ENCODE peak calls at places on chromosomes 2 and 18, in five cellular contexts. L, Z, F, S and H are unnamed samples.

GRCh38 chr18:21163647-21164625 is 52.3 kb upstream of the ROCK1 start:
- DNase-seq in L (peak; percentile 93), F (no peak), S (no peak), Z (no peak), H (peak; percentile 86)

GRCh38 chr2:195566201-195566600 is 90.8 kb upstream of the SLC39A10 start:
- DNase-seq in S (no peak), L (no peak), F (no peak), Z (no peak), H (no peak)

GRCh38 chr18:11852048-11852341 is 782 bp downstream of the CHMP1B start:
- DNase-seq in S (no peak), F (no peak), L (no peak), Z (no peak), H (no peak)

GRCh38 chr2:70960833-70961647 is 17.4 kb upstream of the ANKRD53 start:
- DNase-seq in L (no peak), Z (peak; percentile 72), F (peak; percentile 69), S (no peak), H (no peak)

GRCh38 chr18:78731423-78732032 is 248.1 kb upstream of the SALL3 start:
- DNase-seq in F (no peak), Z (peak; percentile 20), S (no peak), L (no peak), H (no peak)

GRCh38 chr2:3404495-3404894 is 25.0 kb downstream of the TRAPPC12 start:
- DNase-seq in Z (no peak), F (no peak), S (no peak), L (no peak), H (no peak)

GRCh38 chr2:220580113-220580512 is 952.7 kb downstream of the SLC4A3 start:
- DNase-seq in Z (no peak), S (no peak), L (no peak), F (no peak), H (no peak)

GRCh38 chr18:22703883-22704626 is 229.1 kb upstream of the RBBP8 start:
- DNase-seq in L (peak; percentile 40), Z (no peak), S (peak; percentile 49), F (peak; percentile 27), H (peak; percentile 57)

GRCh38 chr2:146982393-146982846 is 862.4 kb upstream of the ACVR2A start:
- DNase-seq in S (no peak), F (no peak), L (peak; percentile 69), Z (no peak), H (peak; percentile 91)

GRCh38 chr2:64404002-64404731 is 49.8 kb upstream of the LGALSL start:
- DNase-seq in S (peak; percentile 92), F (no peak), Z (peak; percentile 91), L (peak; percentile 35), H (peak; percentile 84)

DNA sequence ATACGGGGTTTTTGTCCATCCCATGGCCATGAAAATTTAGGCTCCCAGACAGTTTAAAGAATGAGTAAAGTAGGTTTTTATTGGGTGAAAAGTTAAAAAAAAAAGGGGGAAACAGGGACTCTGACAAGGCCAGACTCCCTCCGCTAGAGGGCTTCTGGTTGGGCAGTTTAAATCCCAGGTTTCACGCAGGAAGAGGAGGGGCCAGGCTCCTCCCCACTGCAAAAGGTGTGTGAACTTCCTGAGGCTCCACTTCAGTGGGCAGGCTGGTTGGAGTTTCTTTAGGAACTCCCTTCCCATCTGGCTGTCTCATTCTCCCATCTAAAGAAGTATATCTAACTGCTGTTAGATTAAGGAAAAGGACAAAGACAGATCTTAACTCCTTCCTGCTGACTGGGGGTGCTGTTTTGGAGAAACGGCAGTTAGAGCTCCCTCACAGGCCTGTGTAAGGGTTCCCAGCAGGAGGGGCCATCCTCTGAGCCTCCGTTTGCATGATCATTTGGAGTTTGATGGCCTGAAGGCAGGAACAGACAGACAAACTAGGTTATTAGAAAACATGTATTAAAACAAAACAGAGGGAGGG is 1160.7 kb downstream of the CNTNAP5 start:
- DNase-seq in Z (peak; percentile 55), S (no peak), F (no peak), L (no peak), H (no peak)
- H4K8ac ChIP-seq in Z (no peak overlapping the region), S (no peak overlapping the region), F (no peak overlapping the region), L (no peak overlapping the region), H (no peak overlapping the region)

GRCh38 chr2:143175435-143175834 is 46.2 kb downstream of the ARHGAP15 start:
- DNase-seq in S (no peak), L (no peak), Z (no peak), F (no peak), H (no peak)
- H4K91ac ChIP-seq in S (no peak overlapping the region), L (no peak overlapping the region), Z (no peak overlapping the region), F (no peak overlapping the region), H (no peak overlapping the region)

DNA sequence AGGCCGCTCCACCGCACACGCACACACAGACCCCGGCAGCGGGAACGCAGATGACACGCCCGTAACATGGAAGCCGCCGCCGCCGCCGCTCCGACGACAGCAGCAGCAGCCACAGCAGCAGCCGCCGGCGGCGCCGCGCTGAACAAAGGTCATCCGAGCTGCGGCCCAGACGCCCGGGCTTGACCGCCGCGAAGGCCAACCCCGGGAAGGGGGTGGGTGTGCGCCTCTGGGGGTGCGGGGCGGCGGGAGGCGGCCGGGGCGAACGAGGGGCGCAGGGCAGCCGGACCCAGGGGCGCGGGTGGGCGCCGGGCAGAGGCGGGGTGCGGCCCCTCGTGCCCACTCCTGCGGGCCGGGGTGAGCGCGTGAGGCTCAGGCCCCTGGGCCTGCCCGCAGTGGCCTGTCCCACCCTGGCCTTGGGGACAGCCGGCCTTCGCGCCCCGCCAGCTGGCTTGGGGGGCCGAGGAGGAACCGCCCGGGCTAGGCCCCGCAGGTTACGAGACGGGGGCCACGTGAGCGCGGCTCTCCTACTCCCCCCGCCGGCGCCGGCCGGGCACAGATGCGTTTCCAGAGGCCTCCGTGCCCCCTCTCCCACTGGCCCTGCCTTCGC is 1.0 kb upstream of the ZNF532 start:
- DNase-seq in Z (no peak), F (peak; percentile 60), L (peak; percentile 30), S (peak; percentile 60), H (peak; percentile 64)
- H4K8ac ChIP-seq in Z (no peak overlapping the region), F (peak overlapping the region; percentile 99), L (peak overlapping the region; percentile 67), S (peak overlapping the region; percentile 66), H (peak overlapping the region; percentile 99)

DNA sequence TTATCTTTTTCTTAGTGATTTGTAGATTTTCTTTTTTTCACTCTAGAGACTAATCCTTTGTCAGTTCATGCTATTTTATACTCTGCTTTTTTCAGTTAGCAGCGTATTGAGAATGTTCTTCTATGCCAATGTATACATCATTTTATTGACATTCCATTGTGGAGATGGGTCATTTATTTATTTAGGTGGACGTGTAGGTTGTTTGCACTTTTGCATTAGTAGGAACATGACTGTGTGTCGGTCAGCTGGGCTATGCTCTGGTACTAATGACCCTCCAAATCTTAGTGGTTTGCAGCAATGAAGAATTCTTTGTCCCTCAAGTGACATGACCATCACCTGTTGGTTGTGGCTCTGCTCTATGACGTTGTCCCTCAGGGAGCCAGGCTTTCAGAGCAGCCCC is 33.6 kb downstream of the HPCAL1 start:
- DNase-seq in S (no peak), F (no peak), L (no peak), Z (no peak), H (no peak)
- H4K91ac ChIP-seq in S (no peak overlapping the region), F (no peak overlapping the region), L (no peak overlapping the region), Z (no peak overlapping the region), H (no peak overlapping the region)

GRCh38 chr2:130756041-130756720 is 841 bp downstream of the AMER3 start:
- DNase-seq in Z (peak; percentile 69), F (no peak), L (no peak), S (peak; percentile 73), H (no peak)
- H4K8ac ChIP-seq in Z (no peak overlapping the region), F (no peak overlapping the region), L (no peak overlapping the region), S (no peak overlapping the region), H (no peak overlapping the region)

DNA sequence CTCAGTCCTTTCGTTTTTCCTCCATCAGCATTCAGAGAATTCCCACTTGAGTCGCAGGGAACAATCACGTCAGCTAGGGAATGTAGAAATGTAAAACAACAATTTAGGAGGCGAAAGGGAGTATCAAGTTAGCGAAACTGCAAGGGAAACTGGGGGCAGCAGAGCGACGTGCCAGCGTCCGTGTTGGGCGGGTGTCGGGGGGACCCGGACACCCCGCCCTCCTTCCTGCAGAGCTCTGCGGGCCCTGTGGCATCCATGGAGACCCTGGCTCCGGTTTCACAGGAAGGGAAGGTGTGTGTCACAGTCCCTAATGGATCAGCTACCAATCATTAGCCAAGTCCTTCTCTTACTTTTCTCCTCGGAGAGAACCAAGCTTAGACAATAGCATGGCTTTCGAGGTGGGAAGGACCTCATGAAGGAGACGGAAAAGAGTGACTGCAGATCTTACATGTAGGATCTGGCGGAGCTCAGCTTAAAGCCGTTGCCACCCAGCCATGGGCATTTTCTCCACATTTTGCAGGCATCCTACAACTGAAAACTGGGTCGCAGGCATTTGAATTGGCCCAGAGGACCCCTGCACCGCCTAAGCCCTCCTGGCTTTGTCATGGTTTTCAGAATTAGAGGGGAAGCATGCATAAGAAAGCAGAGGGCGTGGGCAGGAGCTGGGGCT is 33.7 kb downstream of the SOX11 start:
- DNase-seq in Z (peak; percentile 95), L (no peak), S (peak; percentile 91), F (no peak), H (peak; percentile 12)
- H4K91ac ChIP-seq in Z (no peak overlapping the region), L (no peak overlapping the region), S (no peak overlapping the region), F (no peak overlapping the region), H (no peak overlapping the region)

DNA sequence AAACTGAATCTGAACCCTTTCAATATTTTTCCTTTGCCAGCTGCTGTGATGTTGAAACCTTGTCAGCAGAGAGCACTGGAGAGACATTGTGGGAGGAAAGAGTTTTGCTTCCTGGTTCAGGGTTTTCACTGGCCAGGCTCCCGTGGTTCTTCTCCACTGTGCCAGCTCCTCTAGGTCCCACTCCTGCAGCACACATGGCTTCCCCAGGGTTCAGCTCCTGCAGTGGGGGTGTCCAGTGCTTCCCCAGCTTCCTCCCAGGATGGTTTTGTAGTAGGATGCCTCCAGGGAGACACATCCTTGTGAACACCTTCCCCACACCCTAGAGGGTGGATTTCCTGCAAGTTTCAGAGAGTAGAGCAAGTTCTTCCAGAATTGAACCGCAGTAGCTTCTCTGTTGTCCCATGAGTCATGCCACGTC is 24.0 kb upstream of the SULT1C3 start:
- DNase-seq in F (no peak), S (no peak), L (peak; percentile 51), Z (peak; percentile 38), H (peak; percentile 44)
- H4K8ac ChIP-seq in F (peak overlapping the region; percentile 78), S (peak overlapping the region; percentile 76), L (peak overlapping the region; percentile 51), Z (no peak overlapping the region), H (no peak overlapping the region)

GRCh38 chr2:174586418-174586817 is 11.2 kb downstream of the WIPF1 start:
- DNase-seq in L (no peak), Z (no peak), F (no peak), S (no peak), H (no peak)
- H4K91ac ChIP-seq in L (no peak overlapping the region), Z (no peak overlapping the region), F (peak overlapping the region; percentile 80), S (no peak overlapping the region), H (peak overlapping the region; percentile 76)

GRCh38 chr2:239725551-239725890 is 299.6 kb downstream of the NDUFA10 start:
- DNase-seq in Z (peak; percentile 17), F (no peak), L (no peak), S (no peak), H (no peak)
- H4K8ac ChIP-seq in Z (no peak overlapping the region), F (no peak overlapping the region), L (no peak overlapping the region), S (no peak overlapping the region), H (no peak overlapping the region)